ENCODE peak calls at places on chromosomes 3 and 15, in four cellular contexts. C is CD4-positive, alpha-beta memory T cell; V is A549; T is sciatic nerve. K is an unnamed sample.

GRCh38 chr3:132543016-132543739 is 53.9 kb upstream of the ACKR4 start:
- DNase-seq in C (no peak), V (peak), T (no peak), K (no peak)

GRCh38 chr3:116302087-116302747 is 143.1 kb downstream of the LSAMP start:
- DNase-seq in C (no peak), V (no peak), T (no peak), K (no peak)

GRCh38 chr3:169613053-169613803 is 50.3 kb downstream of the MECOM start:
- DNase-seq in C (no peak), V (no peak), T (no peak), K (no peak)

GRCh38 chr3:80734483-80734882 is 966.7 kb upstream of the ROBO1 start:
- DNase-seq in C (no peak), V (no peak), T (no peak), K (no peak)

GRCh38 chr15:89399390-89400120 is 64.9 kb upstream of the POLG start:
- DNase-seq in C (peak), V (peak), T (no peak), K (peak)

GRCh38 chr3:49671291-49672288 is 2.6 kb upstream of the APEH start:
- DNase-seq in C (peak), V (peak), T (peak), K (no peak)

GRCh38 chr15:71201471-71201870 is 86.2 kb downstream of the THSD4 start:
- DNase-seq in C (no peak), V (peak), T (no peak), K (peak)

GRCh38 chr3:35335703-35336102 is 303.6 kb upstream of the ARPP21 start:
- DNase-seq in C (no peak), V (no peak), T (no peak), K (no peak)

GRCh38 chr3:192899540-192899982 is 18.1 kb downstream of the MB21D2 start:
- DNase-seq in C (no peak), V (peak), T (no peak), K (no peak)

GRCh38 chr3:104594491-104594890 is 772.2 kb upstream of the ALCAM start:
- DNase-seq in C (no peak), V (no peak), T (no peak), K (no peak)

GRCh38 chr3:27528798-27529197 is 44.6 kb upstream of the SLC4A7 start:
- DNase-seq in C (no peak), V (no peak), T (no peak), K (no peak)

GRCh38 chr3:124428372-124429128 is 301.7 kb upstream of the UMPS start:
- DNase-seq in C (no peak), V (no peak), T (no peak), K (no peak)

GRCh38 chr15:58666957-58667356 is 82.5 kb downstream of the ADAM10 start:
- DNase-seq in C (no peak), V (peak), T (no peak), K (no peak)

GRCh38 chr3:43865887-43866528 is 175.3 kb downstream of the ABHD5 start:
- DNase-seq in C (no peak), V (no peak), T (no peak), K (no peak)

GRCh38 chr3:86168512-86168911 is 822.4 kb downstream of the VGLL3 start:
- DNase-seq in C (no peak), V (no peak), T (no peak), K (no peak)

GRCh38 chr3:114880078-114880477 is 267.0 kb downstream of the ZBTB20 start:
- DNase-seq in C (no peak), V (peak), T (no peak), K (peak)

GRCh38 chr3:42780892-42781700 is 8.0 kb upstream of the CCDC13 start:
- DNase-seq in C (no peak), V (peak), T (no peak), K (peak)

K was measured in NCI-H1092 treated with DMSO at 0.1 percent for 48 hours.